ENCODE peak calls at places on chromosomes 11 and 22, in four cellular contexts. U is breast epithelium, O is prostate gland, I is psoas muscle. Q is an unnamed sample.
A peak's percentile ranks its signal among the peaks of the same experiment; 100 is the strongest.

GRCh38 chr11:128399186-128399585 is 188.2 kb downstream of the ETS1 start:
- DNase-seq in U (no peak), I (no peak), O (no peak), Q (no peak)

GRCh38 chr22:20015971-20016733 is 471 bp downstream of the ARVCF start:
- DNase-seq in U (no peak), I (peak; percentile 66), O (no peak), Q (no peak)

GRCh38 chr11:70646272-70647049 is 248.1 kb downstream of the CTTN start:
- DNase-seq in O (no peak), U (no peak), I (no peak), Q (no peak)

GRCh38 chr22:20948989-20949388 is 18.1 kb upstream of the AIFM3 start:
- DNase-seq in U (no peak), O (no peak), I (no peak), Q (no peak)

GRCh38 chr11:114192841-114193389 is 103.3 kb upstream of the NNMT start:
- DNase-seq in I (no peak), U (no peak), O (no peak), Q (no peak)

GRCh38 chr11:60332923-60333322 is 5.9 kb downstream of the MS4A6E start:
- DNase-seq in U (no peak), O (no peak), I (no peak), Q (no peak)

GRCh38 chr22:36055376-36056310 is 27.0 kb upstream of the RBFOX2 start:
- DNase-seq in O (no peak), I (peak; percentile 49), U (no peak), Q (no peak)

GRCh38 chr11:11620251-11620965 is 1.4 kb downstream of the GALNT18 start:
- DNase-seq in O (peak; percentile 46), U (peak; percentile 68), I (peak; percentile 73), Q (no peak)

GRCh38 chr11:10674991-10675440 is 18.5 kb downstream of the IRAG1 start:
- DNase-seq in U (no peak), I (peak; percentile 89), O (no peak), Q (no peak)

GRCh38 chr11:7457211-7457610 is 28.1 kb upstream of the OLFML1 start:
- DNase-seq in O (no peak), I (no peak), U (no peak), Q (no peak)

GRCh38 chr22:36081023-36081431 is 52.4 kb upstream of the RBFOX2 start:
- DNase-seq in U (no peak), I (no peak), O (no peak), Q (no peak)

GRCh38 chr22:29307658-29308147 is 1.3 kb downstream of the GAS2L1 start:
- DNase-seq in O (no peak), U (no peak), I (no peak), Q (no peak)

GRCh38 chr22:47165338-47165931 is 403.0 kb downstream of the TBC1D22A start:
- DNase-seq in U (peak; percentile 24), O (no peak), I (peak; percentile 30), Q (no peak)

GRCh38 chr22:36998620-36999351 is 20.5 kb downstream of the TST start:
- DNase-seq in U (no peak), I (no peak), O (no peak), Q (no peak)

GRCh38 chr11:57786436-57786835 is 24.8 kb downstream of the CTNND1 start:
- DNase-seq in U (no peak), O (peak; percentile 49), I (no peak), Q (no peak)

GRCh38 chr11:122391049-122391448 is 264.5 kb upstream of the UBASH3B start:
- DNase-seq in U (no peak), O (no peak), I (no peak), Q (no peak)

GRCh38 chr22:50252081-50253045 is 1.3 kb upstream of the HDAC10 start:
- DNase-seq in I (peak; percentile 87), O (peak; percentile 66), U (peak; percentile 81), Q (peak; percentile 83)

GRCh38 chr11:70020336-70021214 is 57.5 kb upstream of the ANO1 start:
- DNase-seq in O (no peak), I (no peak), U (peak; percentile 72), Q (no peak)

GRCh38 chr22:44691796-44692661 is 10.0 kb upstream of the PRR5 start:
- DNase-seq in U (no peak), O (peak; percentile 24), I (no peak), Q (no peak)

GRCh38 chr11:114011443-114011842 is 36.5 kb downstream of the HTR3A start:
- DNase-seq in I (no peak), U (no peak), O (no peak), Q (no peak)

GRCh38 chr11:113006916-113007445 is 45.8 kb downstream of the NCAM1 start:
- DNase-seq in U (no peak), O (no peak), I (no peak), Q (no peak)

GRCh38 chr22:29269731-29270474 is 1.8 kb downstream of the EWSR1 start:
- DNase-seq in I (no peak), O (no peak), U (no peak), Q (no peak)

GRCh38 chr11:132943325-132943736 is 589.0 kb downstream of the OPCML start:
- DNase-seq in I (no peak), O (no peak), U (no peak), Q (no peak)

GRCh38 chr11:94638278-94638901 is 71.2 kb downstream of the PIWIL4 start:
- DNase-seq in O (no peak), I (no peak), U (no peak), Q (no peak)

GRCh38 chr11:132541794-132542193 is 990.5 kb downstream of the OPCML start:
- DNase-seq in O (no peak), U (no peak), I (no peak), Q (no peak)

GRCh38 chr11:95863486-95864140 is 60.3 kb downstream of the MTMR2 start:
- DNase-seq in O (no peak), U (no peak), I (no peak), Q (no peak)

GRCh38 chr11:119509969-119510401 is 87.0 kb upstream of the THY1 start:
- DNase-seq in O (no peak), I (no peak), U (no peak), Q (peak; percentile 44)

GRCh38 chr11:76769071-76769560 is 14.0 kb upstream of the TSKU start:
- DNase-seq in U (no peak), I (no peak), O (no peak), Q (no peak)

GRCh38 chr11:69545976-69546617 is 64.6 kb downstream of the LINC01488 start:
- DNase-seq in U (peak; percentile 22), I (no peak), O (no peak), Q (no peak)

GRCh38 chr11:2488004-2488403 is 43.2 kb downstream of the KCNQ1 start:
- DNase-seq in U (no peak), O (no peak), I (no peak), Q (no peak)

GRCh38 chr11:71207996-71208774 is 44.2 kb downstream of the SHANK2 start:
- DNase-seq in I (peak; percentile 10), U (peak; percentile 7), O (no peak), Q (no peak)

GRCh38 chr11:130603585-130603906 is 155.1 kb downstream of the ADAMTS15 start:
- DNase-seq in O (no peak), I (no peak), U (no peak), Q (no peak)

GRCh38 chr11:216081-216974 is 8.8 kb downstream of the RIC8A start:
- DNase-seq in U (peak; percentile 35), O (no peak), I (no peak), Q (no peak)

GRCh38 chr11:74820763-74821162 is 72.1 kb downstream of the RNF169 start:
- DNase-seq in O (no peak), U (no peak), I (no peak), Q (no peak)

GRCh38 chr22:38220653-38221386 is 19.0 kb downstream of the MAFF start:
- DNase-seq in U (no peak), O (no peak), I (no peak), Q (peak; percentile 76)

GRCh38 chr22:38221407-38221806 is 19.6 kb downstream of the MAFF start:
- DNase-seq in U (no peak), I (no peak), O (no peak), Q (no peak)

GRCh38 chr22:38219644-38220043 is 17.9 kb downstream of the MAFF start:
- DNase-seq in I (no peak), U (no peak), O (no peak), Q (no peak)

GRCh38 chr22:38218661-38219331 is 17.0 kb downstream of the MAFF start:
- DNase-seq in O (peak; percentile 82), U (peak; percentile 88), I (peak; percentile 85), Q (peak; percentile 93)

DNA sequence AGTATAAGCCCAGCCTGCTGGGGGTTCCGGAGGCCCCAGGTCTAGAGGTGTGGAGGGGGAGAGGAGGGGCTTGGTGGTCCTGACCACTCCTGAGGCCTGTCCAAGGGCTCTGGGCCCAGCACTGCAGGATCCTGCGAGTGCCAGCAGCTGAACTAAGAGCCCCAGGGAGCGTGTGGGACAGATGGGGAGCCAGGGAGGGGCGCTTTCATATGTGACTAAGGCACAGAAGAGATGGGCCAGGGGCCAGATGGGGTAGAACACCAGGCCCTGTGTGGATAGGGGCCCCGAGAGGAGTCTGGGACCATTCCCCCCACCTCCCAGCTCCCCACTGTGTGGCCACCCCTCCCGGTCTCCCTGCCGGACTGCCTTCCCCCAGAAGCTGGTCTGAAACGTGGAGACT is 18.4 kb downstream of the MAFF start:
- DNase-seq in O (no peak), I (no peak), U (no peak), Q (no peak)
- H3K4me1 ChIP-seq in O (no peaks in the 10 kb centered on the region), I (peaks cover 24% of the 10 kb centered on the region), U (peaks cover 18% of the 10 kb centered on the region), Q (peaks cover 38% of the 10 kb centered on the region)

DNA sequence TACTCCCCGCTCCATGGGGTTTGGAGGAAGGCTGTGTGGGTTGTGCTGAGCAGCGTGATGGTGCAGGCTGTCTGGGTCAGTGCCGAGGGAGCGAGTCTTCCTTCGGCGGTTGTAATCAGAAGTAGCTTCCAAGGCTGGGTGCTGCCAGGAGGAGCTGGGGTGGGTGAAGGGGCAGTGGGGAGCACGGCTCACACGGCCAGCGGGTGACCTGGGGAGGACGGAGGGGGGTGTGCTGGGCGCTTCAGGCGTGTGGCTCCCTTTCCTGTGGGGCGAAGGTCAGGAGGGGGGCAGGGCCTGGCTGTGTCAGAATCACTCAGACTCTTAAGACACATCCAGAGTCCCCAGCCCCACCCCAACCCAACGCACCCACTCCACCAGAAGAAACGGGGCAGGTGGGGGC is 60.2 kb downstream of the LRP5 start:
- DNase-seq in I (no peak), O (no peak), U (no peak), Q (no peak)
- H3K4me1 ChIP-seq in I (peaks cover 59% of the 10 kb centered on the region), O (peaks cover 28% of the 10 kb centered on the region), U (peaks cover 4% of the 10 kb centered on the region), Q (peaks cover 13% of the 10 kb centered on the region)

GRCh38 chr11:45919806-45920530 is 2.3 kb upstream of the PEX16 start:
- DNase-seq in U (no peak), O (peak; percentile 55), I (peak; percentile 63), Q (no peak)
- H3K4me1 ChIP-seq in U (no peaks in the 10 kb centered on the region), O (peaks cover 21% of the 10 kb centered on the region), I (peaks cover 21% of the 10 kb centered on the region), Q (peaks cover 9% of the 10 kb centered on the region)

DNA sequence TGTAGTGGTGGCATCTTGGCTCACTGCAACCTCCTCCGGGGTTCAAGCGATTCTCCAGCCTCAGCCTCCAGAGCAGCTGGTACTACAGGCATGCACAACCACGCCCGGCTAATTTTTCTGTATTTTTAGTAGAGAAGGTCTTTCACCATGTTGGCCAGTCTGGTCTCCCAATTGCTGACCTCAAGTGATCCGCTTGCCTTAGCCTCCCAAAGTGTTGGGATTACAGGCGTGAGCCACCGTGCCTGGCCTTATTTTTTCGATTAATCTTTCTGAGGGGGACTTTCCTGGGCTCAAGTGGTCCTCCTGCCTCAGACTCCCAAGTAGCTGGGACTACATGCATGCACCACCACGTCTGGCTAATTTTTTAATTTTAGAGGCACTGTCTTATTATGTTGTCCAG is 5.6 kb downstream of the SNU13 start:
- DNase-seq in I (no peak), U (peak; percentile 17), O (no peak), Q (no peak)
- H3K4me1 ChIP-seq in I (peaks cover 15% of the 10 kb centered on the region), U (no peaks in the 10 kb centered on the region), O (no peaks in the 10 kb centered on the region), Q (peaks cover 26% of the 10 kb centered on the region)

Q was measured in PC-9.